ENCODE peak calls at places on chromosomes 12 and 14, in eight cellular contexts. One of them, this sample, is unnamed. For H3K9me3, the result is how much of the 10 kb centered on the place peaks cover.

GRCh38 chr12:24909667-24910066 is 39.2 kb downstream of the BCAT1 start:
- DNase-seq in Peyer's patch: no peak
- DNase-seq in heart left ventricle: peak
- DNase-seq in breast epithelium: no peak
- DNase-seq in endothelial cell of umbilical vein: peak
- DNase-seq in transverse colon: peak
- DNase-seq in IMR-90: peak
- DNase-seq in body of pancreas: peak
- DNase-seq in this sample: no peak

GRCh38 chr12:26136688-26137087 is 11.9 kb upstream of the BHLHE41 start:
- DNase-seq in transverse colon: no peak
- DNase-seq in body of pancreas: no peak
- DNase-seq in IMR-90: no peak
- DNase-seq in heart left ventricle: no peak
- DNase-seq in endothelial cell of umbilical vein: no peak
- DNase-seq in breast epithelium: no peak
- DNase-seq in Peyer's patch: no peak
- DNase-seq in this sample: no peak

GRCh38 chr14:65302571-65303184 is 109.9 kb upstream of the FUT8 start:
- DNase-seq in Peyer's patch: peak
- DNase-seq in body of pancreas: peak
- DNase-seq in endothelial cell of umbilical vein: no peak
- DNase-seq in breast epithelium: no peak
- DNase-seq in heart left ventricle: no peak
- DNase-seq in IMR-90: no peak
- DNase-seq in transverse colon: peak
- DNase-seq in this sample: no peak

GRCh38 chr12:5200276-5201087 is 156.8 kb downstream of the KCNA5 start:
- DNase-seq in endothelial cell of umbilical vein: peak
- DNase-seq in heart left ventricle: peak
- DNase-seq in Peyer's patch: no peak
- DNase-seq in breast epithelium: peak
- DNase-seq in body of pancreas: peak
- DNase-seq in IMR-90: peak
- DNase-seq in transverse colon: peak
- DNase-seq in this sample: peak

GRCh38 chr12:1799882-1800645 is 20.3 kb upstream of the LRTM2 start:
- DNase-seq in heart left ventricle: peak
- DNase-seq in Peyer's patch: peak
- DNase-seq in endothelial cell of umbilical vein: no peak
- DNase-seq in breast epithelium: no peak
- DNase-seq in IMR-90: no peak
- DNase-seq in body of pancreas: peak
- DNase-seq in transverse colon: no peak
- DNase-seq in this sample: no peak

GRCh38 chr14:79585845-79586244 is 625.5 kb downstream of the DIO2 start:
- DNase-seq in IMR-90: peak
- DNase-seq in transverse colon: no peak
- DNase-seq in breast epithelium: no peak
- DNase-seq in body of pancreas: peak
- DNase-seq in Peyer's patch: no peak
- DNase-seq in endothelial cell of umbilical vein: no peak
- DNase-seq in heart left ventricle: no peak
- DNase-seq in this sample: no peak

GRCh38 chr12:114769634-114770033 is 85.7 kb upstream of the TBX3 start:
- DNase-seq in heart left ventricle: no peak
- DNase-seq in body of pancreas: no peak
- DNase-seq in transverse colon: no peak
- DNase-seq in endothelial cell of umbilical vein: no peak
- DNase-seq in Peyer's patch: no peak
- DNase-seq in IMR-90: no peak
- DNase-seq in breast epithelium: no peak
- DNase-seq in this sample: no peak

GRCh38 chr14:57199911-57200310 is 68.8 kb downstream of the EXOC5 start:
- DNase-seq in heart left ventricle: no peak
- DNase-seq in IMR-90: peak
- DNase-seq in body of pancreas: no peak
- DNase-seq in Peyer's patch: no peak
- DNase-seq in breast epithelium: no peak
- DNase-seq in endothelial cell of umbilical vein: no peak
- DNase-seq in transverse colon: no peak
- DNase-seq in this sample: no peak

GRCh38 chr12:103799504-103800251 is 41.4 kb downstream of the NT5DC3 start:
- DNase-seq in body of pancreas: peak
- DNase-seq in heart left ventricle: no peak
- DNase-seq in transverse colon: peak
- DNase-seq in IMR-90: peak
- DNase-seq in breast epithelium: peak
- DNase-seq in Peyer's patch: no peak
- DNase-seq in endothelial cell of umbilical vein: no peak
- DNase-seq in this sample: peak

GRCh38 chr14:76812093-76812421 is 625 bp downstream of the ANGEL1 start:
- DNase-seq in IMR-90: no peak
- DNase-seq in breast epithelium: peak
- DNase-seq in endothelial cell of umbilical vein: no peak
- DNase-seq in Peyer's patch: peak
- DNase-seq in body of pancreas: no peak
- DNase-seq in transverse colon: peak
- DNase-seq in heart left ventricle: no peak
- DNase-seq in this sample: no peak

GRCh38 chr12:122021822-122022392 is at the start of gene BCL7A:
- DNase-seq in IMR-90: peak
- DNase-seq in Peyer's patch: peak
- DNase-seq in breast epithelium: peak
- DNase-seq in transverse colon: peak
- DNase-seq in endothelial cell of umbilical vein: peak
- DNase-seq in body of pancreas: peak
- DNase-seq in heart left ventricle: peak
- DNase-seq in this sample: peak
- TF ChIP-seq POLR2A in IMR-90: no peak
- TF ChIP-seq POLR2A in Peyer's patch: no peak
- TF ChIP-seq POLR2A in breast epithelium: no peak
- TF ChIP-seq POLR2A in transverse colon: peak
- TF ChIP-seq POLR2A in endothelial cell of umbilical vein: peak
- TF ChIP-seq POLR2A in body of pancreas: peak
- TF ChIP-seq POLR2A in heart left ventricle: no peak
- TF ChIP-seq POLR2A in this sample: peak

GRCh38 chr12:34406996-34407300 is 384.7 kb downstream of the ALG10 start:
- DNase-seq in Peyer's patch: peak
- DNase-seq in transverse colon: peak
- DNase-seq in breast epithelium: peak
- DNase-seq in endothelial cell of umbilical vein: no peak
- DNase-seq in IMR-90: no peak
- DNase-seq in heart left ventricle: peak
- DNase-seq in body of pancreas: peak
- DNase-seq in this sample: peak
- H3K9me3 ChIP-seq in Peyer's patch: under half
- H3K9me3 ChIP-seq in transverse colon: half or more
- H3K9me3 ChIP-seq in breast epithelium: half or more
- H3K9me3 ChIP-seq in endothelial cell of umbilical vein: under half
- H3K9me3 ChIP-seq in IMR-90: under half
- H3K9me3 ChIP-seq in heart left ventricle: under half
- H3K9me3 ChIP-seq in body of pancreas: under half
- H3K9me3 ChIP-seq in this sample: under half

GRCh38 chr12:65277994-65278575 is 398 bp upstream of the MSRB3 start:
- DNase-seq in Peyer's patch: no peak
- DNase-seq in heart left ventricle: no peak
- DNase-seq in breast epithelium: peak
- DNase-seq in endothelial cell of umbilical vein: no peak
- DNase-seq in transverse colon: no peak
- DNase-seq in IMR-90: no peak
- DNase-seq in body of pancreas: no peak
- DNase-seq in this sample: no peak

GRCh38 chr12:65276923-65277322 is 1.6 kb upstream of the MSRB3 start:
- DNase-seq in Peyer's patch: no peak
- DNase-seq in transverse colon: no peak
- DNase-seq in heart left ventricle: no peak
- DNase-seq in endothelial cell of umbilical vein: no peak
- DNase-seq in IMR-90: no peak
- DNase-seq in breast epithelium: no peak
- DNase-seq in body of pancreas: no peak
- DNase-seq in this sample: no peak

GRCh38 chr12:65279387-65280112 is 1.1 kb downstream of the MSRB3 start:
- DNase-seq in transverse colon: no peak
- DNase-seq in breast epithelium: no peak
- DNase-seq in IMR-90: peak
- DNase-seq in Peyer's patch: no peak
- DNase-seq in heart left ventricle: no peak
- DNase-seq in body of pancreas: no peak
- DNase-seq in endothelial cell of umbilical vein: peak
- DNase-seq in this sample: no peak

GRCh38 chr12:65280306-65280705 is 1.8 kb downstream of the MSRB3 start:
- DNase-seq in transverse colon: no peak
- DNase-seq in endothelial cell of umbilical vein: peak
- DNase-seq in heart left ventricle: no peak
- DNase-seq in breast epithelium: no peak
- DNase-seq in Peyer's patch: no peak
- DNase-seq in body of pancreas: no peak
- DNase-seq in IMR-90: peak
- DNase-seq in this sample: no peak

GRCh38 chr12:65278576-65279386 is at the start of gene MSRB3:
- DNase-seq in Peyer's patch: no peak
- DNase-seq in transverse colon: peak
- DNase-seq in endothelial cell of umbilical vein: peak
- DNase-seq in heart left ventricle: peak
- DNase-seq in IMR-90: peak
- DNase-seq in body of pancreas: peak
- DNase-seq in breast epithelium: peak
- DNase-seq in this sample: peak
- H3K27ac ChIP-seq in Peyer's patch: peak
- H3K27ac ChIP-seq in transverse colon: peak
- H3K27ac ChIP-seq in endothelial cell of umbilical vein: peak
- H3K27ac ChIP-seq in heart left ventricle: peak
- H3K27ac ChIP-seq in IMR-90: peak
- H3K27ac ChIP-seq in body of pancreas: peak
- H3K27ac ChIP-seq in breast epithelium: peak
- H3K27ac ChIP-seq in this sample: peak

DNA sequence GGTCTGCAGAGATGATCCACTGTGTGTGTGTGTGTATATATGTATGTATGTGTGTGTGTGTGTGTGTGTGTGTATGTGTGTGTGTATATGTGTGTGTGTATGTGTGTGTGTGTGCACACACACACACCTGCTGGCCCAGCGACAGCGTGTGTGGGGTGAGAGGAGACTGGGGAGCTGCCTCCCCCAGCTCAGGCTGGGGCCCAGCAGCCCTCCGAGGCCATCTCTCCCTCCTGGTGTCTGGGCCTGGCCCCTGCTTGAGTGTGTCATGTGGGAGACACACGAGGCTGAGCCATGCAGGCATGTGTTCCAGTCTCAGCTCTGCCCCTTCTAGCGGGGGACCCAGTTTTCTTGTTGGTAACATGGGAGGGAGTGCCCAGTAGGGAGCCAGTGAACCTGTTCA is 10.0 kb upstream of the TNFAIP2 start:
- DNase-seq in Peyer's patch: no peak
- DNase-seq in body of pancreas: no peak
- DNase-seq in endothelial cell of umbilical vein: no peak
- DNase-seq in breast epithelium: no peak
- DNase-seq in transverse colon: no peak
- DNase-seq in IMR-90: no peak
- DNase-seq in heart left ventricle: no peak
- DNase-seq in this sample: no peak
- TF ChIP-seq POLR2A in Peyer's patch: no peak
- TF ChIP-seq POLR2A in body of pancreas: no peak
- TF ChIP-seq POLR2A in endothelial cell of umbilical vein: no peak
- TF ChIP-seq POLR2A in breast epithelium: no peak
- TF ChIP-seq POLR2A in transverse colon: no peak
- TF ChIP-seq POLR2A in IMR-90: no peak
- TF ChIP-seq POLR2A in heart left ventricle: no peak
- TF ChIP-seq POLR2A in this sample: no peak